ENCODE peak calls at places on chromosomes 13 and 19, in eight cellular contexts. One of them, this sample, is unnamed. For H3K9me2, the result is how much of the 10 kb centered on the place peaks cover.

GRCh38 chr13:58960909-58961308 is 1202.8 kb downstream of the DIAPH3 start:
- DNase-seq in SK-N-SH: peak
- DNase-seq in OCI-LY7: peak
- DNase-seq in hepatocyte: peak
- DNase-seq in GM23338: peak
- DNase-seq in HCT116: no peak
- DNase-seq in GM23248: peak
- DNase-seq in MM.1S: no peak
- DNase-seq in this sample: peak

GRCh38 chr19:11365557-11366117 is 8.8 kb upstream of the SWSAP1 start:
- DNase-seq in SK-N-SH: no peak
- DNase-seq in OCI-LY7: no peak
- DNase-seq in hepatocyte: no peak
- DNase-seq in GM23338: no peak
- DNase-seq in HCT116: no peak
- DNase-seq in GM23248: no peak
- DNase-seq in MM.1S: no peak
- DNase-seq in this sample: no peak

GRCh38 chr19:7294571-7295212 is 478 bp upstream of the INSR start:
- DNase-seq in SK-N-SH: peak
- DNase-seq in OCI-LY7: peak
- DNase-seq in hepatocyte: peak
- DNase-seq in GM23338: peak
- DNase-seq in HCT116: peak
- DNase-seq in GM23248: peak
- DNase-seq in MM.1S: peak
- DNase-seq in this sample: peak

GRCh38 chr19:5001547-5002131 is 32.7 kb downstream of the KDM4B start:
- DNase-seq in SK-N-SH: peak
- DNase-seq in OCI-LY7: peak
- DNase-seq in hepatocyte: peak
- DNase-seq in GM23338: peak
- DNase-seq in HCT116: peak
- DNase-seq in GM23248: peak
- DNase-seq in MM.1S: peak
- DNase-seq in this sample: peak

GRCh38 chr13:62014299-62014698 is 598.6 kb upstream of the PCDH20 start:
- DNase-seq in SK-N-SH: peak
- DNase-seq in OCI-LY7: peak
- DNase-seq in hepatocyte: peak
- DNase-seq in GM23338: peak
- DNase-seq in HCT116: peak
- DNase-seq in GM23248: no peak
- DNase-seq in MM.1S: no peak
- DNase-seq in this sample: peak

GRCh38 chr19:13190781-13191540 is 40.8 kb downstream of the IER2 start:
- DNase-seq in SK-N-SH: no peak
- DNase-seq in OCI-LY7: no peak
- DNase-seq in hepatocyte: peak
- DNase-seq in GM23338: no peak
- DNase-seq in HCT116: no peak
- DNase-seq in GM23248: no peak
- DNase-seq in MM.1S: no peak
- DNase-seq in this sample: no peak

GRCh38 chr19:45311640-45312039 is 11.0 kb downstream of the CKM start:
- DNase-seq in SK-N-SH: no peak
- DNase-seq in OCI-LY7: no peak
- DNase-seq in hepatocyte: no peak
- DNase-seq in GM23338: peak
- DNase-seq in HCT116: no peak
- DNase-seq in GM23248: no peak
- DNase-seq in MM.1S: no peak
- DNase-seq in this sample: no peak

GRCh38 chr13:94065741-94066140 is 413.7 kb downstream of the DCT start:
- DNase-seq in SK-N-SH: peak
- DNase-seq in OCI-LY7: no peak
- DNase-seq in hepatocyte: no peak
- DNase-seq in GM23338: no peak
- DNase-seq in HCT116: no peak
- DNase-seq in GM23248: peak
- DNase-seq in MM.1S: no peak
- DNase-seq in this sample: no peak

GRCh38 chr19:610801-611505 is 21.3 kb downstream of the HCN2 start:
- DNase-seq in SK-N-SH: peak
- DNase-seq in OCI-LY7: peak
- DNase-seq in hepatocyte: no peak
- DNase-seq in GM23338: no peak
- DNase-seq in HCT116: no peak
- DNase-seq in GM23248: peak
- DNase-seq in MM.1S: no peak
- DNase-seq in this sample: no peak

GRCh38 chr13:113758651-113759524 is at the start of gene TMEM255B:
- DNase-seq in SK-N-SH: peak
- DNase-seq in OCI-LY7: no peak
- DNase-seq in hepatocyte: peak
- DNase-seq in GM23338: peak
- DNase-seq in HCT116: peak
- DNase-seq in GM23248: peak
- DNase-seq in MM.1S: peak
- DNase-seq in this sample: peak

GRCh38 chr19:2628597-2628996 is 73.9 kb downstream of the GNG7 start:
- DNase-seq in SK-N-SH: no peak
- DNase-seq in OCI-LY7: no peak
- DNase-seq in hepatocyte: no peak
- DNase-seq in GM23338: no peak
- DNase-seq in HCT116: no peak
- DNase-seq in GM23248: no peak
- DNase-seq in MM.1S: no peak
- DNase-seq in this sample: no peak

GRCh38 chr19:2629491-2630351 is 72.8 kb downstream of the GNG7 start:
- DNase-seq in SK-N-SH: no peak
- DNase-seq in OCI-LY7: no peak
- DNase-seq in hepatocyte: no peak
- DNase-seq in GM23338: no peak
- DNase-seq in HCT116: no peak
- DNase-seq in GM23248: no peak
- DNase-seq in MM.1S: no peak
- DNase-seq in this sample: no peak

GRCh38 chr19:2627855-2628254 is 74.6 kb downstream of the GNG7 start:
- DNase-seq in SK-N-SH: no peak
- DNase-seq in OCI-LY7: no peak
- DNase-seq in hepatocyte: no peak
- DNase-seq in GM23338: no peak
- DNase-seq in HCT116: no peak
- DNase-seq in GM23248: peak
- DNase-seq in MM.1S: no peak
- DNase-seq in this sample: peak

GRCh38 chr19:2625434-2625833 is 77.1 kb downstream of the GNG7 start:
- DNase-seq in SK-N-SH: no peak
- DNase-seq in OCI-LY7: no peak
- DNase-seq in hepatocyte: no peak
- DNase-seq in GM23338: no peak
- DNase-seq in HCT116: no peak
- DNase-seq in GM23248: no peak
- DNase-seq in MM.1S: no peak
- DNase-seq in this sample: no peak

DNA sequence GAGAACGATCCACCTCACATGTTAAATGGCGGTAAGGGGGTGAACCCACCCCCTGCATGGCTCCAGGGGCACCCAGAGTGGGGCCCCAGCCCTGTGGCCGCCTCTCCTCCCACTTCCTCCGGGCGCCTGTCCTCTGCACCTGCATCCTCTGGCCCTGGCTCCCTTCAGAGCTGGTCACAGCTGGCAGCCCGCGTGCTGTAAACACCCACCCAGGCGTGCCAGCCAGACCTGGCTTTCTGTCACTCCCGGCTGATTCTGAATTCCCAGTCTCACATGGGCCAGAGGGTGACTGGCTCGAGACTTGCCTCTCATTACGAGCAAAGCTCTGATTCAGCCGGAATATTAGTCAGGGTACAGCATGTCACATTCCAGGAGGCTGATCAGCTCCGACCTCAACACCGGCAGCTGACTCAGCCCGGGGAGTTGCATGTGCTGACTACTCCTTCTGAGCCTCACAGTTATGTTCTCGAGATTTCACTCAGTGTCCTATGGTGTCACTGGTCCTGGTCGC is 75.1 kb downstream of the GNG7 start:
- DNase-seq in SK-N-SH: no peak
- DNase-seq in OCI-LY7: peak
- DNase-seq in hepatocyte: peak
- DNase-seq in GM23338: no peak
- DNase-seq in HCT116: peak
- DNase-seq in GM23248: peak
- DNase-seq in MM.1S: peak
- DNase-seq in this sample: peak
- H3K9me2 ChIP-seq in SK-N-SH: under half
- H3K9me2 ChIP-seq in OCI-LY7: under half
- H3K9me2 ChIP-seq in hepatocyte: under half
- H3K9me2 ChIP-seq in GM23338: under half
- H3K9me2 ChIP-seq in HCT116: under half
- H3K9me2 ChIP-seq in GM23248: under half
- H3K9me2 ChIP-seq in MM.1S: under half
- H3K9me2 ChIP-seq in this sample: under half

DNA sequence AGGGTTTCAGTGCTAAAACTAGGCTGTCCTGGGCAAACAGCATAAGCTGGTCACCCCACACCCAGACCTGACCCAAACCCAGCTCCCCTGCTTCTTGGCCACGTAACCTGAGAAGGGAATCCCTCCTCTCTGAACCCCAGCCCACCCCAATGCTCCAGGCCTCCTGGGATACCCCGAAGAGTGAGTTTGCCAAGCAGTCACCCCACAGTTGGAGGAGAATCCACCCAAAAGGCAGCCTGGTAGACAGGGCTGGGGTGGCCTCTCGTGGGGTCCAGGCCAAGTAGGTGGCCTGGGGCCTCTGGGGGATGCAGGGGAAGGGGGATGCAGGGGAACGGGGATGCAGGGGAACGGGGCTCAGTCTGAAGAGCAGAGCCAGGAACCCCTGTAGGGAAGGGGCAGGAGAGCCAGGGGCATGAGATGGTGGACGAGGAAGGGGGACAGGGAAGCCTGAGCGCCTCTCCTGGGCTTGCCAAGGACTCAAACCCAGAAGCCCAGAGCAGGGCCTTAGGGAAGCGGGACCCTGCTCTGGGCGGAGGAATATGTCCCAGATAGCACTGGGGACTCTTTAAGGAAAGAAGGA is 2.8 kb downstream of the PPP1R12C start:
- DNase-seq in SK-N-SH: peak
- DNase-seq in OCI-LY7: no peak
- DNase-seq in hepatocyte: no peak
- DNase-seq in GM23338: no peak
- DNase-seq in HCT116: no peak
- DNase-seq in GM23248: no peak
- DNase-seq in MM.1S: no peak
- DNase-seq in this sample: no peak
- TF ChIP-seq EZH2phosphoT487 in SK-N-SH: no peak
- TF ChIP-seq EZH2phosphoT487 in OCI-LY7: no peak
- TF ChIP-seq EZH2phosphoT487 in hepatocyte: no peak
- TF ChIP-seq EZH2phosphoT487 in GM23338: no peak
- TF ChIP-seq EZH2phosphoT487 in HCT116: no peak
- TF ChIP-seq EZH2phosphoT487 in GM23248: no peak
- TF ChIP-seq EZH2phosphoT487 in MM.1S: no peak
- TF ChIP-seq EZH2phosphoT487 in this sample: no peak

GRCh38 chr13:80399340-80400163 is 58.6 kb upstream of the SPRY2 start:
- DNase-seq in SK-N-SH: no peak
- DNase-seq in OCI-LY7: no peak
- DNase-seq in hepatocyte: peak
- DNase-seq in GM23338: no peak
- DNase-seq in HCT116: no peak
- DNase-seq in GM23248: peak
- DNase-seq in MM.1S: no peak
- DNase-seq in this sample: peak
- H3K4me3 ChIP-seq in SK-N-SH: no peak
- H3K4me3 ChIP-seq in OCI-LY7: no peak
- H3K4me3 ChIP-seq in hepatocyte: no peak
- H3K4me3 ChIP-seq in GM23338: no peak
- H3K4me3 ChIP-seq in HCT116: no peak
- H3K4me3 ChIP-seq in GM23248: no peak
- H3K4me3 ChIP-seq in MM.1S: no peak
- H3K4me3 ChIP-seq in this sample: no peak

GRCh38 chr13:38452656-38453055 is 103.0 kb downstream of the UFM1 start:
- DNase-seq in SK-N-SH: no peak
- DNase-seq in OCI-LY7: no peak
- DNase-seq in hepatocyte: no peak
- DNase-seq in GM23338: no peak
- DNase-seq in HCT116: no peak
- DNase-seq in GM23248: no peak
- DNase-seq in MM.1S: no peak
- DNase-seq in this sample: no peak
- H3K9me2 ChIP-seq in SK-N-SH: under half
- H3K9me2 ChIP-seq in OCI-LY7: under half
- H3K9me2 ChIP-seq in hepatocyte: under half
- H3K9me2 ChIP-seq in GM23338: under half
- H3K9me2 ChIP-seq in HCT116: under half
- H3K9me2 ChIP-seq in GM23248: under half
- H3K9me2 ChIP-seq in MM.1S: under half
- H3K9me2 ChIP-seq in this sample: under half

GRCh38 chr19:17581211-17581874 is 25.9 kb downstream of the COLGALT1 start:
- DNase-seq in SK-N-SH: no peak
- DNase-seq in OCI-LY7: no peak
- DNase-seq in hepatocyte: no peak
- DNase-seq in GM23338: no peak
- DNase-seq in HCT116: no peak
- DNase-seq in GM23248: no peak
- DNase-seq in MM.1S: no peak
- DNase-seq in this sample: no peak

GRCh38 chr19:17577698-17578097 is 22.2 kb downstream of the COLGALT1 start:
- DNase-seq in SK-N-SH: no peak
- DNase-seq in OCI-LY7: no peak
- DNase-seq in hepatocyte: no peak
- DNase-seq in GM23338: peak
- DNase-seq in HCT116: no peak
- DNase-seq in GM23248: no peak
- DNase-seq in MM.1S: no peak
- DNase-seq in this sample: no peak

GRCh38 chr19:17576758-17577532 is 21.5 kb downstream of the COLGALT1 start:
- DNase-seq in SK-N-SH: peak
- DNase-seq in OCI-LY7: no peak
- DNase-seq in hepatocyte: peak
- DNase-seq in GM23338: peak
- DNase-seq in HCT116: peak
- DNase-seq in GM23248: peak
- DNase-seq in MM.1S: no peak
- DNase-seq in this sample: no peak

GRCh38 chr19:17580470-17581000 is 25.1 kb downstream of the COLGALT1 start:
- DNase-seq in SK-N-SH: no peak
- DNase-seq in OCI-LY7: no peak
- DNase-seq in hepatocyte: no peak
- DNase-seq in GM23338: peak
- DNase-seq in HCT116: no peak
- DNase-seq in GM23248: no peak
- DNase-seq in MM.1S: no peak
- DNase-seq in this sample: no peak

GRCh38 chr19:17579523-17580244 is 24.2 kb downstream of the COLGALT1 start:
- DNase-seq in SK-N-SH: peak
- DNase-seq in OCI-LY7: peak
- DNase-seq in hepatocyte: peak
- DNase-seq in GM23338: peak
- DNase-seq in HCT116: peak
- DNase-seq in GM23248: peak
- DNase-seq in MM.1S: no peak
- DNase-seq in this sample: peak
- TF ChIP-seq EZH2phosphoT487 in SK-N-SH: no peak
- TF ChIP-seq EZH2phosphoT487 in OCI-LY7: no peak
- TF ChIP-seq EZH2phosphoT487 in hepatocyte: no peak
- TF ChIP-seq EZH2phosphoT487 in GM23338: no peak
- TF ChIP-seq EZH2phosphoT487 in HCT116: no peak
- TF ChIP-seq EZH2phosphoT487 in GM23248: no peak
- TF ChIP-seq EZH2phosphoT487 in MM.1S: no peak
- TF ChIP-seq EZH2phosphoT487 in this sample: no peak